ENCODE peak calls at places on chromosome 19, in four cellular contexts. V, N, U and S are unnamed samples.

GRCh38 chr19:9735986-9736385 is 32.6 kb downstream of the ZNF846 start:
- DNase-seq in V (no peak), N (no peak), U (no peak), S (no peak)

GRCh38 chr19:6691342-6691741 is 21.4 kb upstream of the TNFSF14 start:
- DNase-seq in V (no peak), N (no peak), U (no peak), S (no peak)

GRCh38 chr19:43776285-43776684 is 4.5 kb downstream of the KCNN4 start:
- DNase-seq in V (no peak), N (no peak), U (no peak), S (peak)

GRCh38 chr19:11197291-11198174 is at the start of gene KANK2:
- DNase-seq in V (peak), N (peak), U (no peak), S (peak)

GRCh38 chr19:12995596-12996541 is 594 bp downstream of the NFIX start:
- DNase-seq in V (no peak), N (peak), U (no peak), S (peak)

GRCh38 chr19:23916991-23917390 is 2.3 kb downstream of the ZNF726 start:
- DNase-seq in V (no peak), N (peak), U (no peak), S (no peak)

GRCh38 chr19:35620001-35620400 is 7.5 kb downstream of the HAUS5 start:
- DNase-seq in V (no peak), N (no peak), U (no peak), S (no peak)

GRCh38 chr19:55112781-55113569 is 4.5 kb downstream of the PPP1R12C start:
- DNase-seq in V (no peak), N (no peak), U (no peak), S (no peak)

GRCh38 chr19:48216933-48217332 is 38.8 kb downstream of the CARD8 start:
- DNase-seq in V (no peak), N (no peak), U (no peak), S (no peak)

GRCh38 chr19:7916137-7916907 is 1.7 kb downstream of the TGFBR3L start:
- DNase-seq in V (peak), N (no peak), U (no peak), S (no peak)

GRCh38 chr19:53927745-53928144 is 18.7 kb downstream of the CACNG7 start:
- DNase-seq in V (no peak), N (peak), U (no peak), S (no peak)

GRCh38 chr19:4027146-4027545 is 19.6 kb downstream of the PIAS4 start:
- DNase-seq in V (no peak), N (no peak), U (no peak), S (no peak)

GRCh38 chr19:48695743-48696352 is at the start of gene FUT2:
- DNase-seq in V (no peak), N (no peak), U (no peak), S (no peak)

DNA sequence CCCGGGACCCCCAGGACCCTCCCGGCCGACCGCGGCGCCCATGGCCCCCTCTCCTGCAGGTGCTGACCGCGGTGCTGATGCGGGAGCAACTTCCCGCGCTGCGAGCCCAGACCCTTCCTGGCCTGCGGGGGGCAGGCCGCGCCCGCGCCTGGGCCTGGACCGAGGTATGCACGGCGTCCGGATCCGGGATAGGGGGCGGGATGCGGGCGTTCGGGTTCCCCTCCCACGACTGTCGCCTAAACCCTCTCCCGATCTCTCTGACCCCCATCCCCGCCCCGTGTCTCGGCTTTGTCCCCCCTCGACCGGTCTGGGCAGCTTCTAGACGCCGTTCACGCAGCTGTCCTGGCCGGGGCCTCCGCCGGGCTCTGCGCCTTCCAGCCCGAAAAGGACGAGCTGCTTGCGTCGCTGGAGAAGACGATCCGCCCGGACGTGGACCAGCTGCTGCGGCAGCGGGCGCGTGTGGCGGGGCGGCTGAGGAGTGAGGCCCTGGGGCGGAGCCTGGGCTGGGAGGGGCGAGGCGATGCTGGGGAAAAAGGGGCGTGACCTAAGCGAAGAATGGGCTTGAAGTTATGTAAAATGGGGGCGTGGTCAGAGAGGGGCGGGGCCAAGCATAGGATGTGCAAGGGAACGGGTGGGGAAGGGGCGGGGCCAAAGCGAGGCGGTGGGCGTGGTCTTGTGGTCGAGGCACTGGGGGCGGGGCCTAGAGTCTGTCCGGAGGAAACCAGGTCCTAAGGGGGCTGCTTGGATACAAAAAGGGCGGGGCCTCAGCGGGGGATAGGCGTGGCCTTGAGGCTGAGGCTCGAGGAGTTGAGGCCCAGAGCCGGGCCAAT is 15.9 kb upstream of the COLGALT1 start:
- DNase-seq in V (peak), N (peak), U (peak), S (peak)
- TF ChIP-seq CTCF in V (no peak), N (peak), U (peak), S (peak)

DNA sequence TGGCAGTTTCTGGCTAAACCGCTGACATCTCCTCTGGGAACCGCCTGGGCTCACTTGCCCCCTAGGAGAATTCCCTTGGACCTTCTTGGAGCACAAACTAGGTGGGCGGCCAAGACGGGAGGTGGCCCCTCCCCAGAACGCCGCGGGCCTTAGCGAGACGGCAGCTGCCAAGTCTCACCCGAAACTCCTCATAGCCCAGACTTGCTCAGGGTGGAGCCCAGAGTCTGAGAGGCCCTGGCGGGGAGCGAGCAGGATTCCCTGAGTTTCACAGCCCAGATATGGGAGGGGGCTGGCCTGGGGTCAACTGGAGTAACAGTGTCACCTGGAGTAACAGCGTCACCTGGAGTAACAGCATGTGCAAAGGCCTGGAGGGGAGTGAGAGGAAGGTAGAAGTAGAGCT is 10.1 kb downstream of the TINCR start:
- DNase-seq in V (no peak), N (no peak), U (no peak), S (no peak)
- TF ChIP-seq CTCF in V (no peak), N (no peak), U (no peak), S (no peak)

GRCh38 chr19:1269478-1270167 is 491 bp downstream of the CIRBP start:
- DNase-seq in V (peak), N (peak), U (no peak), S (peak)
- TF ChIP-seq CTCF in V (no peak), N (peak), U (no peak), S (no peak)

GRCh38 chr19:31548941-31549340 is 199.7 kb upstream of the TSHZ3 start:
- DNase-seq in V (no peak), N (peak), U (no peak), S (no peak)
- TF ChIP-seq CTCF in V (no peak), N (peak), U (no peak), S (no peak)